ENCODE peak calls at places on chromosome 5, in four cellular contexts. One of them, this sample, is unnamed.

GRCh38 chr5:123951204-123951977 is 439.4 kb downstream of the CSNK1G3 start:
- DNase-seq in NCI-H774: no peak
- DNase-seq in NB4: peak; percentile 43
- DNase-seq in stimulated activated CD8-positive, alpha-beta memory T cell treated with anti-CD3 and anti-CD28 coated beads, Interleukin-4, amount 100 ng/mL, for 24 hours: no peak
- DNase-seq in this sample: no peak

GRCh38 chr5:149760700-149761187 is 30.6 kb downstream of the PPARGC1B start:
- DNase-seq in NB4: no peak
- DNase-seq in stimulated activated CD8-positive, alpha-beta memory T cell treated with anti-CD3 and anti-CD28 coated beads, Interleukin-4, amount 100 ng/mL, for 24 hours: no peak
- DNase-seq in NCI-H774: no peak
- DNase-seq in this sample: no peak

GRCh38 chr5:107799306-107799705 is 128.6 kb upstream of the EFNA5 start:
- DNase-seq in NB4: no peak
- DNase-seq in NCI-H774: no peak
- DNase-seq in stimulated activated CD8-positive, alpha-beta memory T cell treated with anti-CD3 and anti-CD28 coated beads, Interleukin-4, amount 100 ng/mL, for 24 hours: no peak
- DNase-seq in this sample: no peak

GRCh38 chr5:138725885-138726457 is 27.3 kb upstream of the CTNNA1 start:
- DNase-seq in stimulated activated CD8-positive, alpha-beta memory T cell treated with anti-CD3 and anti-CD28 coated beads, Interleukin-4, amount 100 ng/mL, for 24 hours: no peak
- DNase-seq in NCI-H774: no peak
- DNase-seq in NB4: no peak
- DNase-seq in this sample: no peak

GRCh38 chr5:77893225-77893860 is 117.2 kb upstream of the TBCA start:
- DNase-seq in NCI-H774: no peak
- DNase-seq in stimulated activated CD8-positive, alpha-beta memory T cell treated with anti-CD3 and anti-CD28 coated beads, Interleukin-4, amount 100 ng/mL, for 24 hours: no peak
- DNase-seq in NB4: peak; percentile 85
- DNase-seq in this sample: no peak

GRCh38 chr5:128276537-128277216 is 193.1 kb downstream of the SLC12A2 start:
- DNase-seq in stimulated activated CD8-positive, alpha-beta memory T cell treated with anti-CD3 and anti-CD28 coated beads, Interleukin-4, amount 100 ng/mL, for 24 hours: no peak
- DNase-seq in NB4: no peak
- DNase-seq in NCI-H774: no peak
- DNase-seq in this sample: no peak

GRCh38 chr5:172897691-172898512 is 61.3 kb upstream of the RPL26L1 start:
- DNase-seq in NB4: peak; percentile 18
- DNase-seq in NCI-H774: no peak
- DNase-seq in stimulated activated CD8-positive, alpha-beta memory T cell treated with anti-CD3 and anti-CD28 coated beads, Interleukin-4, amount 100 ng/mL, for 24 hours: no peak
- DNase-seq in this sample: no peak

GRCh38 chr5:138850854-138851253 is 24.3 kb downstream of the LRRTM2 start:
- DNase-seq in NB4: no peak
- DNase-seq in stimulated activated CD8-positive, alpha-beta memory T cell treated with anti-CD3 and anti-CD28 coated beads, Interleukin-4, amount 100 ng/mL, for 24 hours: no peak
- DNase-seq in NCI-H774: no peak
- DNase-seq in this sample: no peak

GRCh38 chr5:177382423-177383029 is 1.7 kb upstream of the SLC34A1 start:
- DNase-seq in NCI-H774: no peak
- DNase-seq in NB4: peak; percentile 53
- DNase-seq in stimulated activated CD8-positive, alpha-beta memory T cell treated with anti-CD3 and anti-CD28 coated beads, Interleukin-4, amount 100 ng/mL, for 24 hours: no peak
- DNase-seq in this sample: no peak

GRCh38 chr5:100496296-100496695 is 38.9 kb upstream of the FAM174A start:
- DNase-seq in NB4: no peak
- DNase-seq in NCI-H774: no peak
- DNase-seq in stimulated activated CD8-positive, alpha-beta memory T cell treated with anti-CD3 and anti-CD28 coated beads, Interleukin-4, amount 100 ng/mL, for 24 hours: no peak
- DNase-seq in this sample: peak; percentile 46

GRCh38 chr5:162160401-162160800 is 92.8 kb downstream of the GABRG2 start:
- DNase-seq in NB4: no peak
- DNase-seq in stimulated activated CD8-positive, alpha-beta memory T cell treated with anti-CD3 and anti-CD28 coated beads, Interleukin-4, amount 100 ng/mL, for 24 hours: no peak
- DNase-seq in NCI-H774: no peak
- DNase-seq in this sample: no peak

GRCh38 chr5:27477550-27477949 is 439.2 kb upstream of the CDH9 start:
- DNase-seq in NB4: no peak
- DNase-seq in stimulated activated CD8-positive, alpha-beta memory T cell treated with anti-CD3 and anti-CD28 coated beads, Interleukin-4, amount 100 ng/mL, for 24 hours: no peak
- DNase-seq in NCI-H774: no peak
- DNase-seq in this sample: no peak

GRCh38 chr5:31485376-31486207 is 46.3 kb downstream of the DROSHA start:
- DNase-seq in NCI-H774: no peak
- DNase-seq in stimulated activated CD8-positive, alpha-beta memory T cell treated with anti-CD3 and anti-CD28 coated beads, Interleukin-4, amount 100 ng/mL, for 24 hours: no peak
- DNase-seq in NB4: no peak
- DNase-seq in this sample: no peak

This sample was measured in NCI-H345.